ENCODE peak calls at places on chromosomes 12 and 14, in nine cellular contexts. I is suprapubic skin, V is HCT116, H is AG09309, J is sigmoid colon, K is foreskin fibroblast, R is A549, B is pancreas, Y is transverse colon. S is an unnamed sample.

GRCh38 chr12:67426067-67426466 is 156.9 kb downstream of the CAND1 start:
- DNase-seq in I (no peak), V (no peak), H (peak), J (no peak), K (peak), R (no peak), B (no peak), Y (no peak), S (peak)

GRCh38 chr14:89587128-89587420 is 170.0 kb upstream of the FOXN3 start:
- DNase-seq in I (no peak), V (no peak), H (no peak), J (no peak), K (no peak), R (no peak), B (no peak), Y (no peak), S (no peak)

GRCh38 chr14:56005580-56006053 is 112.6 kb upstream of the PELI2 start:
- DNase-seq in I (no peak), V (no peak), H (peak), J (no peak), K (no peak), R (no peak), B (no peak), Y (no peak), S (no peak)

GRCh38 chr14:77290705-77291104 is 19.7 kb upstream of the NGB start:
- DNase-seq in I (no peak), V (no peak), H (no peak), J (no peak), K (no peak), R (no peak), B (no peak), Y (no peak), S (no peak)

GRCh38 chr12:67208326-67209067 is 60.7 kb upstream of the CAND1 start:
- DNase-seq in I (no peak), V (no peak), H (no peak), J (no peak), K (no peak), R (no peak), B (no peak), Y (no peak), S (no peak)

GRCh38 chr12:117226505-117226904 is 36.2 kb upstream of the FBXO21 start:
- DNase-seq in I (no peak), V (no peak), H (no peak), J (no peak), K (no peak), R (no peak), B (no peak), Y (no peak), S (no peak)

GRCh38 chr12:82413994-82414393 is 55.7 kb downstream of the METTL25 start:
- DNase-seq in I (no peak), V (no peak), H (no peak), J (no peak), K (no peak), R (no peak), B (no peak), Y (no peak), S (no peak)

GRCh38 chr12:47903151-47903611 is 1.6 kb downstream of the VDR start:
- DNase-seq in I (no peak), V (no peak), H (peak), J (peak), K (peak), R (no peak), B (no peak), Y (peak), S (no peak)

GRCh38 chr14:23525611-23526010 is 26.0 kb downstream of the ZFHX2 start:
- DNase-seq in I (no peak), V (no peak), H (no peak), J (no peak), K (no peak), R (no peak), B (no peak), Y (no peak), S (no peak)

GRCh38 chr12:104064031-104064841 is at the start of gene HCFC2:
- DNase-seq in I (peak), V (peak), H (peak), J (peak), K (peak), R (peak), B (peak), Y (peak), S (no peak)

GRCh38 chr12:62933871-62934798 is 815 bp downstream of the PPM1H start:
- DNase-seq in I (no peak), V (no peak), H (no peak), J (no peak), K (no peak), R (peak), B (peak), Y (peak), S (no peak)

GRCh38 chr12:76455582-76456345 is 103.8 kb downstream of the OSBPL8 start:
- DNase-seq in I (no peak), V (peak), H (peak), J (no peak), K (peak), R (peak), B (no peak), Y (no peak), S (peak)

GRCh38 chr12:132524405-132524804 is 34.5 kb downstream of the FBRSL1 start:
- DNase-seq in I (no peak), V (no peak), H (no peak), J (no peak), K (no peak), R (peak), B (no peak), Y (no peak), S (no peak)

GRCh38 chr12:68080577-68080976 is 79.0 kb downstream of the IFNG start:
- DNase-seq in I (no peak), V (no peak), H (no peak), J (no peak), K (no peak), R (no peak), B (no peak), Y (no peak), S (no peak)

GRCh38 chr14:28676481-28676880 is 90.1 kb upstream of the FOXG1 start:
- DNase-seq in I (no peak), V (no peak), H (no peak), J (no peak), K (peak), R (no peak), B (no peak), Y (no peak), S (no peak)

GRCh38 chr12:52525661-52526499 is 5.7 kb upstream of the KRT5 start:
- DNase-seq in I (peak), V (no peak), H (no peak), J (no peak), K (no peak), R (no peak), B (no peak), Y (no peak), S (no peak)

GRCh38 chr14:101457936-101458535 is 103.3 kb upstream of the DIO3 start:
- DNase-seq in I (no peak), V (no peak), H (no peak), J (no peak), K (no peak), R (no peak), B (peak), Y (no peak), S (no peak)

GRCh38 chr12:52029686-52030085 is 21.6 kb upstream of the NR4A1 start:
- DNase-seq in I (no peak), V (no peak), H (no peak), J (no peak), K (no peak), R (peak), B (no peak), Y (no peak), S (no peak)

GRCh38 chr14:101446387-101446969 is 114.8 kb upstream of the DIO3 start:
- DNase-seq in I (peak), V (no peak), H (no peak), J (no peak), K (no peak), R (no peak), B (no peak), Y (no peak), S (no peak)

GRCh38 chr12:122519418-122519817 is 7.3 kb downstream of the RSRC2 start:
- DNase-seq in I (no peak), V (no peak), H (no peak), J (no peak), K (no peak), R (no peak), B (no peak), Y (no peak), S (no peak)

DNA sequence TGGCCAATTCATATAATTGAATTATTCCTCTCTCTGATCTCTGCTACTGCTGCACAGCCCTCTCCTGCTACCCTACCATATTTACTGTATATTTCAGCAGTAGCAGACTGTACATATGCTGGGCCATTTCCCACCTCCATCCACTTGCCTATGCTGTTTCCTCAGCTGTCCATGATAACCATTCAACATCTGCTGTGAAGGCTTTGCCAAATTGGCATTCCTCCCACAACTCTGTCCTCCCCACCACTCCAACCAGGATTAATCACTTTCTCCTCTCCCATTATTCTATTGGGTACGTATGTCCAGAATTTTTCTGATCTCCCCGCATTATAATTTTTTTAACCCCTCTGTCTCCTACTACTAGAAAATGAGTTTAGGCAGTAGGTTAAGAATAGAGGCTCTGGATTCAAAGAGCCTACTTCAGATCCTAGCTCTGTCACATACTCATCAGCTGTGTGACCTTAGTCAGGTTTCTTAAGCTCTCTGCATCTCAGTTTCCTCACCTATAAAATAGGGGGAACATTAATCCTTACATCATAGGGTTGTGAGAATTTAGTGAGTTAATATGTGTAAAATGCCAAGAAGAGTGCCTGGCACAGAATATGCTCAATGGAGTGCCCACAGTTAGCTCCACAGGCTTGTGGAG is 123.3 kb downstream of the KICS2 start:
- DNase-seq in I (no peak), V (no peak), H (no peak), J (peak), K (peak), R (no peak), B (no peak), Y (no peak), S (peak)
- H3K4me3 ChIP-seq in I (no peak), V (no peak), H (no peak), J (no peak), K (no peak), R (no peak), B (no peak), Y (no peak), S (no peak)

DNA sequence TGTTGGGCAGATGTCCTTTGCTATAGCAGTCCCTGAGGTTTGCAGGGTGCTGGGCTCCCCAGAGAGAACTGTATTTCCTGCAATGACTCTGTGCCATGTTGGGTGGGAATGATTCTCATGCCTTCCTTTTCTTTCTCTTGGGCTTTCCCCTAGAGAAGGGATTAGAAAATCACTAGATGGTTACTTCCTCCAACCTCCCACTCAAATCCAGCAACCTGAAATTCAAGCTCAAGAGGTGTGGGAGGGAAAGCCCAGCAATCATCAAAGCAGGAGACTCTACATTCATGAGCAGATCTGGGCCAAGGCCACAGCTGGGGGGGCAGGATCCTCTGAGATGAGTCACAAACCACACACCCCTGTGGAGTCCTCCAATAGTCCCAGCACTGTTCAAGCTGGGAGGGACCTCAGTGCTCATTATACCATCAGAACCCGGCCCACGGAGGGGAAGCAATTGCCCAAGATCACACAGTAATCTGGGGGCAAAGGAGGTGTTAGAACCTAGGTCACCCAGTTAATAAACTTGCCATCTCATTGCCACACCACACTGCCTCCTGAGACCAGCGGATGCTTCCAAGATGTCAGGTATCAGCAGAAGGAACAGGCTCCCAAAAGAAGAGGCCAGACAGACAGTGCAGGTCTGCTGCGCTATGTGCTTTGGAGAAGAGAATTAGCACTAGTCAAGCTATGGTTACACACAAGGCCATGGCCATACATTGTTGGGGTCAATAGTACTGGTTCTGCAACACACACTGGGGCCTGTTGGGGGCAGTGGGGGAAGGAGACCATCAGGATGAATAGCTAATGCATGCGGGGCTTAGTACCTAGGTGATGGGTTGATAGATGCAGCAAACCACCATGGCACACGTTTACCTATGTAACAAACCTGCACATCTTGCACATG is 65.7 kb downstream of the TTC9 start:
- DNase-seq in I (no peak), V (peak), H (peak), J (no peak), K (peak), R (no peak), B (no peak), Y (no peak), S (peak)
- TF ChIP-seq CTCF in I (no peak), V (no peak), H (no peak), J (no peak), K (no peak), R (no peak), B (no peak), Y (no peak), S (no peak)

GRCh38 chr12:6199211-6199530 is 1.0 kb upstream of the CD9 start:
- DNase-seq in I (no peak), V (no peak), H (no peak), J (no peak), K (no peak), R (no peak), B (no peak), Y (no peak), S (no peak)
- H3K4me3 ChIP-seq in I (peak), V (peak), H (no peak), J (peak), K (peak), R (no peak), B (no peak), Y (peak), S (peak)

DNA sequence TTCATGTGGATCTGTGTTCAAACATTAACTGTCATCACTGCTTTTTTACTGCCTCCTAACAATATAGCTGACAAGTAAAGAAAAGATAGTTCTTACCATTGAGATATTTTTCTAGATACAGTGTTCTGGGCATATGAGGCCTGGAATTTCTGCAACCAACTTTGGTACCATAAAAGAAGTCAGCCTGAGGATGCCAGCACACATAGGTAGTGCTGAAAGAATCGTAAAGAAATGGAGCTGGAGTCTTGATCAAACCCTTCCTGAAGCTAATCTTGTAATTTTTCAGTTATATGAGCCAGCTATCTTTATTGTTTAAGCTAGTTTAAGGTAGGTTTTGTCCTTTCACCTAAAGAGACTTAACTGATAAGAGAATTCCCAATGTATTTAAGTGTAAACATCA is 11.3 kb downstream of the ERG28 start:
- DNase-seq in I (no peak), V (no peak), H (no peak), J (no peak), K (no peak), R (no peak), B (no peak), Y (no peak), S (no peak)
- TF ChIP-seq CTCF in I (no peak), V (no peak), H (no peak), J (no peak), K (no peak), R (no peak), B (no peak), Y (no peak), S (no peak)

GRCh38 chr12:110686294-110686903 is 2.5 kb downstream of the HVCN1 start:
- DNase-seq in I (no peak), V (no peak), H (no peak), J (peak), K (no peak), R (no peak), B (no peak), Y (no peak), S (no peak)

GRCh38 chr12:110688446-110689001 is 391 bp downstream of the HVCN1 start:
- DNase-seq in I (no peak), V (no peak), H (no peak), J (no peak), K (no peak), R (no peak), B (no peak), Y (no peak), S (no peak)

GRCh38 chr12:110689002-110689600 is at the start of gene HVCN1:
- DNase-seq in I (peak), V (no peak), H (no peak), J (peak), K (peak), R (no peak), B (no peak), Y (peak), S (no peak)

GRCh38 chr12:110687770-110688169 is 1.1 kb downstream of the HVCN1 start:
- DNase-seq in I (no peak), V (no peak), H (no peak), J (peak), K (no peak), R (no peak), B (no peak), Y (no peak), S (no peak)

GRCh38 chr12:110689601-110690430 is 901 bp upstream of the HVCN1 start:
- DNase-seq in I (no peak), V (no peak), H (no peak), J (peak), K (peak), R (no peak), B (no peak), Y (peak), S (no peak)
- H3K4me3 ChIP-seq in I (peak), V (no peak), H (peak), J (peak), K (peak), R (no peak), B (peak), Y (peak), S (peak)

GRCh38 chr12:89421093-89421835 is 69.0 kb upstream of the DUSP6 start:
- DNase-seq in I (no peak), V (no peak), H (no peak), J (no peak), K (no peak), R (no peak), B (no peak), Y (no peak), S (no peak)
- TF ChIP-seq CTCF in I (no peak), V (peak), H (no peak), J (no peak), K (no peak), R (no peak), B (no peak), Y (no peak), S (peak)

GRCh38 chr14:105022276-105022670 is 1.4 kb upstream of the CDCA4 start:
- DNase-seq in I (no peak), V (no peak), H (no peak), J (no peak), K (no peak), R (no peak), B (no peak), Y (no peak), S (no peak)
- H3K4me3 ChIP-seq in I (no peak), V (peak), H (peak), J (peak), K (peak), R (peak), B (peak), Y (no peak), S (peak)